ENCODE peak calls at places on chromosome 6, in four cellular contexts. X is HuH-7.5, M is OCI-LY7, E is skeletal muscle cell. Z is an unnamed sample.
A peak's percentile ranks its signal among the peaks of the same experiment; 100 is the strongest.

GRCh38 chr6:1838604-1839003 is 228.9 kb downstream of the FOXC1 start:
- DNase-seq in M (no peak), E (no peak), X (no peak), Z (peak; percentile 80)

GRCh38 chr6:25279748-25280616 is 808 bp downstream of the CARMIL1 start:
- DNase-seq in E (no peak), X (peak; percentile 43), M (peak; percentile 39), Z (peak; percentile 22)

GRCh38 chr6:41568585-41569384 is 22.6 kb downstream of the FOXP4 start:
- DNase-seq in X (peak; percentile 77), E (no peak), M (no peak), Z (no peak)

GRCh38 chr6:44925100-44925739 is 402.9 kb upstream of the RUNX2 start:
- DNase-seq in E (no peak), X (no peak), M (no peak), Z (no peak)

GRCh38 chr6:95867205-95867604 is 148.6 kb upstream of the FUT9 start:
- DNase-seq in X (no peak), M (no peak), E (no peak), Z (no peak)

GRCh38 chr6:12845224-12846004 is 128.8 kb downstream of the PHACTR1 start:
- DNase-seq in M (no peak), E (no peak), X (no peak), Z (no peak)

GRCh38 chr6:43060034-43060754 is 763 bp downstream of the KLC4 start:
- DNase-seq in M (no peak), E (no peak), X (peak; percentile 56), Z (peak; percentile 81)

GRCh38 chr6:137904822-137905617 is 38.0 kb downstream of the TNFAIP3 start:
- DNase-seq in X (no peak), E (no peak), M (peak; percentile 14), Z (no peak)

GRCh38 chr6:90468080-90468479 is 118.8 kb downstream of the MAP3K7 start:
- DNase-seq in E (no peak), X (no peak), M (no peak), Z (no peak)

GRCh38 chr6:45566882-45567281 is 189.1 kb upstream of the SUPT3H start:
- DNase-seq in X (no peak), E (no peak), M (no peak), Z (no peak)

GRCh38 chr6:29295623-29296022 is 5.9 kb upstream of the OR14J1 start:
- DNase-seq in E (no peak), X (no peak), M (no peak), Z (no peak)

GRCh38 chr6:108336971-108337370 is 42.1 kb downstream of the AFG1L start:
- DNase-seq in M (no peak), X (no peak), E (no peak), Z (no peak)

GRCh38 chr6:125030969-125031368 is 68.7 kb downstream of the RNF217 start:
- DNase-seq in M (no peak), X (no peak), E (no peak), Z (no peak)

GRCh38 chr6:117270121-117270959 is 5.0 kb downstream of the VGLL2 start:
- DNase-seq in X (no peak), M (no peak), E (no peak), Z (no peak)

GRCh38 chr6:132598473-132598872 is 8.9 kb upstream of the TAAR5 start:
- DNase-seq in M (peak; percentile 46), X (peak; percentile 31), E (no peak), Z (peak; percentile 46)

GRCh38 chr6:30612687-30613248 is 4.3 kb downstream of the PPP1R10 start:
- DNase-seq in M (no peak), X (no peak), E (no peak), Z (no peak)

GRCh38 chr6:44049163-44049988 is 77.9 kb downstream of the MRPL14 start:
- DNase-seq in E (no peak), X (no peak), M (no peak), Z (no peak)

GRCh38 chr6:3727036-3727435 is 24.5 kb downstream of the PXDC1 start:
- DNase-seq in X (no peak), M (no peak), E (no peak), Z (no peak)

GRCh38 chr6:149963462-149964242 is at the start of gene ULBP1:
- DNase-seq in M (peak; percentile 58), X (peak; percentile 68), E (peak; percentile 81), Z (peak; percentile 92)

GRCh38 chr6:4280721-4281120 is 145.3 kb upstream of the ECI2 start:
- DNase-seq in E (peak; percentile 51), X (no peak), M (no peak), Z (no peak)

GRCh38 chr6:112986270-112986669 is 639.1 kb downstream of the RFPL4B start:
- DNase-seq in E (no peak), X (no peak), M (no peak), Z (no peak)

GRCh38 chr6:37640776-37641395 is 56.8 kb downstream of the MDGA1 start:
- DNase-seq in X (no peak), E (no peak), M (no peak), Z (peak; percentile 15)

GRCh38 chr6:107489636-107490567 is at the start of gene SOBP:
- DNase-seq in X (peak; percentile 55), M (peak; percentile 91), E (no peak), Z (peak; percentile 42)

Z was measured in T47D.